ENCODE peak calls at places on chromosomes 11 and 22, in four cellular contexts. S is MM.1S, F is dorsolateral prefrontal cortex, X is endothelial cell. K is an unnamed sample.

GRCh38 chr11:16191852-16192240 is 164.5 kb downstream of the SOX6 start:
- DNase-seq in S (no peak), F (no peak), X (no peak), K (no peak)

GRCh38 chr11:108693852-108694251 is 29.0 kb downstream of the DDX10 start:
- DNase-seq in S (no peak), F (no peak), X (no peak), K (no peak)

GRCh38 chr11:12735262-12735661 is 61.0 kb downstream of the TEAD1 start:
- DNase-seq in S (no peak), F (no peak), X (no peak), K (no peak)

GRCh38 chr11:62383822-62384221 is 35.0 kb upstream of the SCGB1A1 start:
- DNase-seq in S (no peak), F (no peak), X (no peak), K (no peak)

GRCh38 chr11:12269104-12269441 is 108.3 kb upstream of the PARVA start:
- DNase-seq in S (no peak), F (no peak), X (no peak), K (no peak)

GRCh38 chr11:1075341-1075911 is 752 bp downstream of the MUC2 start:
- DNase-seq in S (no peak), F (no peak), X (no peak), K (no peak)

GRCh38 chr22:35567214-35567792 is 26.7 kb downstream of the RASD2 start:
- DNase-seq in S (no peak), F (no peak), X (no peak), K (no peak)

GRCh38 chr11:109994896-109995295 is 98.3 kb upstream of the ZC3H12C start:
- DNase-seq in S (no peak), F (no peak), X (no peak), K (no peak)

GRCh38 chr22:28146401-28147304 is 227.6 kb upstream of the PITPNB start:
- DNase-seq in S (peak), F (peak), X (no peak), K (no peak)

GRCh38 chr11:10876168-10876567 is 18.3 kb upstream of the ZBED5 start:
- DNase-seq in S (no peak), F (no peak), X (no peak), K (no peak)

GRCh38 chr22:25840162-25840561 is 98.2 kb downstream of the MYO18B start:
- DNase-seq in S (no peak), F (no peak), X (no peak), K (no peak)

GRCh38 chr22:19525666-19526065 is 1.5 kb upstream of the CLDN5 start:
- DNase-seq in S (no peak), F (no peak), X (no peak), K (no peak)

GRCh38 chr11:124311269-124311668 is 2.5 kb downstream of the OR8D1 start:
- DNase-seq in S (no peak), F (no peak), X (no peak), K (no peak)

GRCh38 chr11:60625262-60625661 is 74.2 kb upstream of the MS4A8 start:
- DNase-seq in S (peak), F (no peak), X (no peak), K (no peak)

GRCh38 chr11:47204633-47204989 is 10.2 kb upstream of the DDB2 start:
- DNase-seq in S (no peak), F (no peak), X (no peak), K (no peak)

GRCh38 chr22:45932066-45932465 is 44.9 kb downstream of the WNT7B start:
- DNase-seq in S (no peak), F (no peak), X (no peak), K (no peak)

GRCh38 chr22:18032455-18033101 is 8.2 kb upstream of the MICAL3 start:
- DNase-seq in S (no peak), F (peak), X (no peak), K (no peak)

GRCh38 chr11:86486261-86487030 is 111.8 kb downstream of the CCDC81 start:
- DNase-seq in S (no peak), F (peak), X (no peak), K (no peak)

DNA sequence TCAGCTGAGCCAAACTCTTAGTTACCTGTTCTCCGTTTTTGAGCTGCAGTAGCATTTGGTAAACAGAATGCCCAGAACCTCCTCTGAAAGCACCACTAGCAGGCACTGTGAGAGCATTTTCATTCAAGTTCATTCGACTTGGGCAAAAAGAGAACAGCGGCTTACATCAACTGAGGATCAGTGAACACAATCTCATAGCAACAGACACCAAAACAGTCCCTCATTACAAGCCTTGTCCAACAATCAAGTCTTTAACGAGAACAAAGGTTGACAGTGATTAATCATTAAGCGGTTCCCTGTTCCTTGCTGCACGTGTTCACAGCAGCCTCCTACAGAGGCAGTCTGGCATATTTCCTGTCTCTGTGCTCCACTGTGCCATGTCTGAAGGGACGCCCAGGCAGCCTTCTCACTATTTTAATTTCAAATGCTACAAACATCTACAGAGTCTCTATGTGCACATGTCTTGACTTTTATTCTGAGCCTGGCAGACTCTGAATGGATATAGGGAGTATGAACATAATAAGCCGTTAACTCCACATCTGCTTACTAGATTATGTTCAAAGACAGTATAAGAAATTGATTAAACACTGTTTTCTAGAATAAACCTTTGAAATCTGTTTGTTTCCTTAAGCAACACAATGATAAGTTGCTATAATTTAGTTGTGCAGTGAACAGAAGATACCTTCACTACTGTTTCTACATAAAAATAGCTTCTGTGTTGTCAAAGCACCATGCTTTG is 88.3 kb upstream of the MTMR2 start:
- DNase-seq in S (peak), F (peak), X (peak), K (peak)
- TF ChIP-seq CTCF in S (peak), F (peak), X (no peak), K (peak)

GRCh38 chr11:114892381-114893197 is 214.3 kb downstream of the NXPE2 start:
- DNase-seq in S (no peak), F (no peak), X (peak), K (peak)
- TF ChIP-seq CTCF in S (peak), F (peak), X (peak), K (peak)

GRCh38 chr11:120231963-120232362 is 8.0 kb upstream of the POU2F3 start:
- DNase-seq in S (no peak), F (no peak), X (no peak), K (no peak)

GRCh38 chr11:120228794-120229384 is 11.1 kb upstream of the POU2F3 start:
- DNase-seq in S (no peak), F (no peak), X (no peak), K (no peak)

GRCh38 chr11:120227228-120227852 is 12.6 kb upstream of the POU2F3 start:
- DNase-seq in S (no peak), F (no peak), X (no peak), K (no peak)

GRCh38 chr11:120230433-120231071 is 9.4 kb upstream of the POU2F3 start:
- DNase-seq in S (no peak), F (no peak), X (no peak), K (no peak)

DNA sequence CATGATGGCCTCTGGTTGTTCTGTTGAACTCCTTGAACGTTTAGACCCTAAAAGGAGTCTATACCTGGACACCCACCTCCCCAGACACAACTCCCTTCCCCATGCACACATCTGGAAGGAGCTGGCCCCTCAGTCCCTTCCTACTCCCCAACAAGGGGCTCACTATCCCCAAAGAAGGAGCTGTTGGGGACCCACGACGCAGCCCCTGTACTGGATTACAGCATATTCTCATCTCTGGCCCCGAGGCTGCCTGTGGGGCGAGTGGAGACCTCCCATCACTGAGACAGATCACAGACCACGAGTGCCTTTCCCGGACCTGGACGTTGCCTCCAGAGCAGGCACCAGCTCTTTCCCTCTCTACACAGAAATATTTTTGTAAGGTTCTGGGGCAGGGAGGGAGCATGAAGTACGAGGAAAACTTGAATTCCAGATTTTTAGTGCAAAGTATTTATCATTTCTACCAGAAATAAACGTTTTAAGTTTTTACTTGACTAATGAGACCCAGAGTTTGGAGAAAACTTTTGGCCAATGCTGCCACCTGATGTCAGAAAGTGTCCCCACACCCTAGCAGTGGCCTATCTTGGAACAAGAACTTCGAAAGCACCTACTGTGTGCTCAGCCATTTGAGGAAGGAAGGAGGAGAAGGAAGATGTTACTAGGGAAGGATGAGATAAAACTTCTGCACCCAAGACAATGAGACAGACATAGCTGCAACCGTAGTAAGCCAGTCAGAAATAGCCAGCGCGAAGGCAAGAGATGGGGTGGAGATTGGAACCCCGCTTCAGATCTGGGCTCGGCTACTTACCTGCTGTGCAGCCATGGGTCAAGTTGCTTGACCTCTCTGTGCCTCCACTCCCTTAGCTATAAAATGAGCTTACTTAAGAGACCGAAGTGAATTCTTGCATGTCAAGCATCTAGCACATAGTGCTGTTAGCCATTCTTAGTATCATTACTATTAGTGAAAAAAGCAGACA is 10.2 kb upstream of the POU2F3 start:
- DNase-seq in S (peak), F (no peak), X (peak), K (no peak)
- TF ChIP-seq CTCF in S (peak), F (peak), X (peak), K (peak)

GRCh38 chr11:94597896-94598295 is 30.7 kb downstream of the PIWIL4 start:
- DNase-seq in S (no peak), F (no peak), X (no peak), K (no peak)
- TF ChIP-seq CTCF in S (no peak), F (no peak), X (no peak), K (no peak)

DNA sequence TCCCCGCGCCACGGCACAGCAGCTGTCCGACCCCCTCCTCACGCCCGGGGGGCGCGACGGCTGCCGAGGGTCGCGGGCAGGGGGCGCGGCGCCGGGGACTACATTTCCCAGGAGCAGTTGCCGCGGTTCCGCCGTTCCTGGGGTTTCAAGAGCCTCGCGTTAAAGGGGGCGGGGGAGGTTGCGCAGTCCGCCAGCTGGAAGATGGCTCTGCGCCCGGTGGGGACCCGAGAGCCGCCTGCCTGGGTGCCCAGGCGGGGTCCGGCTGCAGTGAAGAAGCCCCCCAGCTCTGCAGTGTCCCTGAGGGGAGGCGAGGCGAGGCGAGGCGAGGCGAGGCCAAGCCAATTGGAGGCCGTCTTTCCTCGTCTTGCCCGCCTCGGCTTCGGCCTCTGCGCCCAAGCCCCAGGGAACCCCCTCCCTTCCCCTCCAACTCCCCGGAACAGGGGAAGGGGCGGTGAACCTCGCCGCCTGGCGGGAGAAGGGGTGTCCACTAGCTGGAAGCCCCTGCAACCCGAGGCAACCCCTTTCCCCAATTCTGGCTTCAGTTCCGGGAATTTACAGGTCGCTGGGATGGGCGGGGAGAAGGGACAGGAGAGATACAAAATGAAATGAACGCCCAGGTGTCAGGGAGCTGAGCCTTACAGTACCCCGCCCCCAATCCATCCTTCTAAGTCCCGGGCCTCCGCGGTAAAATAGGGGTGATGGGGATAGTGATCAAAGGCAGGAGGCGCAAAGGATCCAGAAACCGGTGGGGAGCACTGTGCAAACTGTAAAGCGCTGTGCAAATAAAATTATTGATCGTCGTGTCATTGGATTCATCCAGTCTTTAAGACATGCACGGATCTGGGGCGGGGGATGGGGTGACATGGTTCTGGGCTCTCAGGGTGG is 5.2 kb upstream of the GCAT start:
- DNase-seq in S (no peak), F (peak), X (peak), K (peak)
- TF ChIP-seq CTCF in S (no peak), F (no peak), X (no peak), K (no peak)

DNA sequence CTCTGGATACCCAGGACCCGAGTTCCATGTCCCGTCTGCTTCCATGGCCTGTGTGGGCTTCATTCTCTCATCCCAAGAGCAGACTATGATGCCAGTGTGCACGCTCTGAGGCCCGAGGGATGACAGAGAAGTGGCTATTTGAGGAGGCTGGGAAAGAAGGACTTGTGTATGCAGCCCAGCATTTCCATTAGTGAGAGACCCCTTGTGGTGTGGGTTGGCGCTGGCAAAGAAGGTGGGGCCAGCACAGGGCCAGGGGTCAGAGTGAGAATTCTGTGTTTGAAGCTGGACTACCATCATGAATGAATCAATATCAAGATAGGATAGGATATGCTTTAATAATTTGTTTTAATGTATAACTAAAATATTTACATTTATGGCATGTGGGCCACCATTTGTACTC is 200.8 kb downstream of the HIPK3 start:
- DNase-seq in S (no peak), F (no peak), X (no peak), K (no peak)
- TF ChIP-seq CTCF in S (no peak), F (no peak), X (no peak), K (no peak)

GRCh38 chr22:39530692-39531331 is 1.7 kb downstream of the RPS19BP1 start:
- DNase-seq in S (peak), F (no peak), X (no peak), K (no peak)
- TF ChIP-seq CTCF in S (peak), F (no peak), X (peak), K (peak)

GRCh38 chr22:38427465-38427864 is 27.5 kb downstream of the KCNJ4 start:
- DNase-seq in S (no peak), F (no peak), X (no peak), K (no peak)
- TF ChIP-seq CTCF in S (no peak), F (no peak), X (no peak), K (no peak)

GRCh38 chr22:42384506-42384905 is 47.7 kb downstream of the NFAM1 start:
- DNase-seq in S (no peak), F (no peak), X (no peak), K (no peak)
- TF ChIP-seq CTCF in S (no peak), F (no peak), X (no peak), K (no peak)

DNA sequence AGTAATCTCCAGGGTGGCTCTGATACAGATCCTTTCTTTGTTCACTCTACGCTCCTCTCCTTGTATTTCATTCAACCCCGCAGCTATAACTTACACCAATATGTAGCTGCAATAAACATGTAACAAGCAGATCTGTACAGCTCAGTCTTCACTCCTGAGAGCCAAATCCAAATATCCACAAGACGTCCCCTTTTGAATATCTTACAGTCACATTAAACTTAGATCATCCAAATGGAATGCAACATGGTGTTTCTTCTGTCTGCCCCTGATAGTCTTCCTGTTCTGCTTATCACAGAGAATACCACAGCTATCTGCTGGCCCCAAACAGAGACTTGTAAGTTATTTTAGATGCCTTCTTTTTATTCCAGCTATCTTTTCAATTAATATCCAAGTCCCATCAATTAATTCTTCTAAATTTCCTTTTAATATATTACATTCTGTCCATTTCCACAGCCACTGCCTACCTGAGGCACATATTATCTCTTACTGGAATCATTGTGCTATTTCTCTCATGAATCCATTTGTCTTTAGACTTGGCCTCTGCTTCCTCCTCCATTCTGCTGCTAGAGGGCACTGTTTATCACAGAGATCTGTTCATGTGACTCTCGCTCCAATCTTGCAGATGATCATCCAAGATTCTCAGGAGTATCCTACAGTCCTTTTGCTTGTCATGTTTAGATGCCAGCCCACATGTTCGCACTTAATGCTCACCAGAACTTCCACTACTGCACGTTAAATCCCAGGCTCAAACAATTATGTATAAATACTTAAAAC is 908.6 kb downstream of the NTM start:
- DNase-seq in S (peak), F (no peak), X (peak), K (peak)
- TF ChIP-seq CTCF in S (peak), F (peak), X (no peak), K (peak)